ENCODE peak calls at places on chromosomes 12 and 14, in five cellular contexts. I is pancreas, O is adrenal gland, J is osteoblast, L is GM23338. P is an unnamed sample. For H3K36me3 and H3K4me1, the result is how much of the 10 kb centered on the place peaks cover.

GRCh38 chr12:13106666-13107065 is 3.2 kb upstream of the GSG1 start:
- DNase-seq in I (no peak), O (no peak), J (no peak), L (no peak), P (no peak)

GRCh38 chr12:58907326-58907855 is 12.9 kb downstream of the LRIG3 start:
- DNase-seq in I (no peak), O (no peak), J (no peak), L (no peak), P (no peak)

GRCh38 chr12:46187023-46187422 is 81.8 kb downstream of the SLC38A1 start:
- DNase-seq in I (no peak), O (peak), J (no peak), L (no peak), P (no peak)

GRCh38 chr14:23614395-23614828 is 21.8 kb upstream of the DHRS2 start:
- DNase-seq in I (no peak), O (no peak), J (no peak), L (no peak), P (no peak)

GRCh38 chr12:75323663-75324062 is 6.5 kb downstream of the CAPS2 start:
- DNase-seq in I (no peak), O (no peak), J (no peak), L (no peak), P (no peak)

GRCh38 chr12:86456241-86456640 is 200.1 kb upstream of the MGAT4C start:
- DNase-seq in I (no peak), O (no peak), J (no peak), L (no peak), P (no peak)

GRCh38 chr12:118330421-118331018 is 42.2 kb downstream of the TAOK3 start:
- DNase-seq in I (no peak), O (no peak), J (peak), L (no peak), P (no peak)

GRCh38 chr12:29751676-29752075 is 32.1 kb downstream of the TMTC1 start:
- DNase-seq in I (no peak), O (no peak), J (peak), L (no peak), P (no peak)

GRCh38 chr14:74786916-74787315 is 23.8 kb downstream of the YLPM1 start:
- DNase-seq in I (no peak), O (no peak), J (no peak), L (no peak), P (no peak)

GRCh38 chr14:92573761-92574498 is 60.3 kb downstream of the RIN3 start:
- DNase-seq in I (no peak), O (no peak), J (no peak), L (peak), P (peak)

GRCh38 chr14:94139006-94139405 is 9.6 kb upstream of the IFI27L2 start:
- DNase-seq in I (no peak), O (no peak), J (peak), L (no peak), P (no peak)

GRCh38 chr14:69716483-69717187 is 50.3 kb upstream of the SRSF5 start:
- DNase-seq in I (no peak), O (no peak), J (peak), L (no peak), P (no peak)

GRCh38 chr12:65607271-65607880 is 216.9 kb upstream of the HMGA2 start:
- DNase-seq in I (no peak), O (no peak), J (no peak), L (peak), P (no peak)

GRCh38 chr14:56422703-56423213 is 156.8 kb upstream of the TMEM260 start:
- DNase-seq in I (peak), O (peak), J (peak), L (peak), P (no peak)

GRCh38 chr12:48789858-48790326 is 1.0 kb upstream of the ADCY6 start:
- DNase-seq in I (no peak), O (no peak), J (no peak), L (no peak), P (no peak)

GRCh38 chr14:92173668-92174067 is 51.9 kb downstream of the CPSF2 start:
- DNase-seq in I (no peak), O (no peak), J (peak), L (no peak), P (no peak)

GRCh38 chr12:105274571-105274970 is 38.6 kb upstream of the APPL2 start:
- DNase-seq in I (no peak), O (no peak), J (no peak), L (no peak), P (no peak)

GRCh38 chr14:90564496-90564895 is 167.7 kb downstream of the CALM1 start:
- DNase-seq in I (no peak), O (no peak), J (no peak), L (no peak), P (no peak)

GRCh38 chr12:19780460-19780859 is 341.2 kb downstream of the AEBP2 start:
- DNase-seq in I (no peak), O (no peak), J (no peak), L (no peak), P (no peak)

GRCh38 chr12:19783547-19784444 is 344.5 kb downstream of the AEBP2 start:
- DNase-seq in I (peak), O (no peak), J (no peak), L (peak), P (no peak)

GRCh38 chr12:19778111-19778688 is 338.9 kb downstream of the AEBP2 start:
- DNase-seq in I (no peak), O (no peak), J (no peak), L (no peak), P (no peak)

GRCh38 chr12:19778822-19779221 is 339.5 kb downstream of the AEBP2 start:
- DNase-seq in I (no peak), O (no peak), J (no peak), L (no peak), P (no peak)

DNA sequence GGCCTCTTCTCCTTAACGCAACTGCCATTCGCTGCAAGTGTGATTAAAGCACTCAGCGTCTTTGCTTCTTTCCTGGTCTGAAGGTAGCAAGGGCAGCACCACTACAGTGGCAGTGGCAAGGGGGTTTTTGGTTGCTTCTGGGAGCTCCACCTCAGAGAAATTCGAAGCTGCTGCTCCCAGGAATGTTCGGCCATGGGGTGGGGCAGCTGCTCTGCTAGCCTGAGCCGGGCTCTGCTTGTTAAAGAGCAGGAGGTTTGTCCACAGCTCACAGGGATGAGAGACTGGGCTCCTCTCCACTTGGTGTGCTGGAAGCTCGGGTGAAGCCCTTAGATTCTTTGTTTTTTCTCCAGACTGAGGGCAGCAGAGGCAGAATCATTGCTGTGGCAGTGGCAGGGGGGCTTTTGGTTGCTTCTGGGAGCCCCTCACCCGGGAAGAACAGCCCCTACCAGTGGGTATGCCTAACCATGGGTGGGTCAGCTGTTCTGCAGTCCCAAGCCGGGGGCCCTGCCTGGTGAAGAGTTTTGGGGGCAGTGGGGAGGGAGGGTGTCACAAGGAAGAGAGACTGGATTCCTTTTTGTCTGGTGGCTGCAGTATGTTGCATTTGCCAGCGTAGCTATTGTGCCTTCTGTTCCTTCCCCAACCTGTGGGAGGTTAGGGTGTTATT is 340.2 kb downstream of the AEBP2 start:
- DNase-seq in I (peak), O (no peak), J (peak), L (peak), P (no peak)
- TF ChIP-seq CTCF in I (no peak), O (no peak), J (no peak), L (no peak), P (no peak)

GRCh38 chr14:103341250-103342129 is 7.5 kb downstream of the EIF5 start:
- DNase-seq in I (no peak), O (no peak), J (no peak), L (no peak), P (no peak)
- H3K36me3 ChIP-seq in I (half or more), O (half or more), J (half or more), L (half or more), P (under half)

GRCh38 chr12:4006743-4007142 is 133.5 kb upstream of the PARP11 start:
- DNase-seq in I (no peak), O (no peak), J (no peak), L (no peak), P (no peak)
- H3K4me1 ChIP-seq in I (under half), O (under half), J (under half), L (under half), P (under half)

GRCh38 chr14:101669629-101670028 is 91.9 kb upstream of the PPP2R5C start:
- DNase-seq in I (no peak), O (no peak), J (no peak), L (no peak), P (no peak)

GRCh38 chr14:101666264-101666663 is 95.2 kb upstream of the PPP2R5C start:
- DNase-seq in I (no peak), O (no peak), J (no peak), L (no peak), P (no peak)

GRCh38 chr14:101665478-101666078 is 95.9 kb upstream of the PPP2R5C start:
- DNase-seq in I (no peak), O (no peak), J (no peak), L (peak), P (no peak)
- TF ChIP-seq CTCF in I (no peak), O (peak), J (peak), L (peak), P (no peak)

GRCh38 chr14:64213079-64213478 is 81.1 kb downstream of the ESR2 start:
- DNase-seq in I (no peak), O (no peak), J (no peak), L (no peak), P (no peak)
- H3K36me3 ChIP-seq in I (under half), O (half or more), J (under half), L (under half), P (under half)

P was measured in mucosa of descending colon.